ENCODE peak calls at places on chromosomes 1 and 21, in five cellular contexts. T is H54; R is activated CD4-positive, alpha-beta T cell treated with anti-CD3 and anti-CD28 coated beads for 24 hours; W is HS-5; Z is brain microvascular endothelial cell. H is an unnamed sample.

GRCh38 chr1:160357286-160358002 is 9.4 kb upstream of the NHLH1 start:
- DNase-seq in W (peak), Z (no peak), R (no peak), T (no peak), H (no peak)

GRCh38 chr1:64917328-64917861 is 49.0 kb downstream of the JAK1 start:
- DNase-seq in T (peak), R (no peak), Z (peak), W (peak), H (no peak)

GRCh38 chr1:93814059-93814794 is 64.8 kb downstream of the DNTTIP2 start:
- DNase-seq in T (no peak), Z (peak), W (peak), R (peak), H (peak)

GRCh38 chr1:92749024-92749634 is 35.8 kb downstream of the EVI5 start:
- DNase-seq in R (no peak), T (no peak), Z (peak), W (no peak), H (peak)

GRCh38 chr1:223765036-223765718 is 52.8 kb downstream of the CAPN2 start:
- DNase-seq in Z (peak), T (no peak), W (no peak), R (no peak), H (no peak)

GRCh38 chr1:29209173-29209572 is 21.6 kb downstream of the MECR start:
- DNase-seq in R (no peak), W (no peak), Z (peak), T (no peak), H (no peak)

GRCh38 chr1:56584910-56585528 is 5.7 kb upstream of the PLPP3 start:
- DNase-seq in W (peak), T (no peak), R (no peak), Z (peak), H (no peak)

GRCh38 chr1:104706631-104707147 is 957.0 kb downstream of the AMY1C start:
- DNase-seq in Z (no peak), R (no peak), T (peak), W (no peak), H (no peak)

GRCh38 chr1:8241417-8242014 is 76.4 kb upstream of the SLC45A1 start:
- DNase-seq in Z (no peak), R (no peak), W (no peak), T (no peak), H (no peak)

GRCh38 chr1:24364975-24365678 is 46.0 kb downstream of the GRHL3 start:
- DNase-seq in Z (peak), R (no peak), W (peak), T (peak), H (peak)

GRCh38 chr1:184267747-184268146 is 119.1 kb upstream of the C1orf21 start:
- DNase-seq in R (no peak), Z (no peak), T (no peak), W (no peak), H (no peak)

GRCh38 chr21:17523007-17523451 is 10.2 kb downstream of the CXADR start:
- DNase-seq in T (no peak), Z (no peak), W (no peak), R (no peak), H (no peak)

GRCh38 chr1:213244664-213245091 is 193.6 kb downstream of the RPS6KC1 start:
- DNase-seq in T (peak), R (no peak), W (peak), Z (peak), H (peak)

GRCh38 chr1:147758379-147759100 is 1.9 kb downstream of the GJA5 start:
- DNase-seq in T (no peak), Z (no peak), W (no peak), R (no peak), H (no peak)

GRCh38 chr1:1122981-1123480 is 7.1 kb upstream of the C1orf159 start:
- DNase-seq in R (no peak), W (no peak), Z (no peak), T (no peak), H (no peak)

GRCh38 chr1:203096566-203096965 is 10.8 kb upstream of the MYOG start:
- DNase-seq in T (no peak), W (no peak), Z (no peak), R (no peak), H (no peak)

GRCh38 chr1:66540434-66541032 is 6.6 kb downstream of the SGIP1 start:
- DNase-seq in W (no peak), Z (peak), T (no peak), R (no peak), H (no peak)

GRCh38 chr21:45867671-45868081 is 113.9 kb upstream of the COL6A1 start:
- DNase-seq in Z (no peak), T (no peak), W (no peak), R (no peak), H (no peak)

GRCh38 chr1:176241385-176242015 is 34.4 kb upstream of the COP1 start:
- DNase-seq in T (peak), R (no peak), W (peak), Z (peak), H (no peak)

GRCh38 chr1:167663002-167663772 is 33.2 kb downstream of the RCSD1 start:
- DNase-seq in T (peak), W (peak), R (no peak), Z (peak), H (no peak)

GRCh38 chr1:56798053-56798471 is 21.1 kb downstream of the FYB2 start:
- DNase-seq in R (no peak), T (peak), Z (peak), W (peak), H (no peak)

GRCh38 chr21:17611414-17612022 is 1.2 kb downstream of the BTG3 start:
- DNase-seq in T (peak), R (peak), Z (peak), W (peak), H (peak)

GRCh38 chr1:206507395-206508129 is at the start of gene RASSF5:
- DNase-seq in Z (peak), W (no peak), T (peak), R (peak), H (peak)

GRCh38 chr1:109933856-109934711 is 23.4 kb downstream of the CSF1 start:
- DNase-seq in W (peak), T (peak), R (no peak), Z (peak), H (no peak)

H was measured in stimulated activated naive CD8-positive, alpha-beta T cell treated with anti-CD3 and anti-CD28 coated beads, Interleukin-15, Interleukin-2, amounts not matched to agents 100 U/mL and 50 U/mL, for 24 hours.